ENCODE peak calls at places on chromosomes 2 and 18, in seven cellular contexts. One of them, this sample, is unnamed.

GRCh38 chr2:239507576-239508258 is 106.9 kb upstream of the HDAC4 start:
- DNase-seq in heart left ventricle: no peak
- DNase-seq in uterus: no peak
- DNase-seq in Peyer's patch: no peak
- DNase-seq in body of pancreas: no peak
- DNase-seq in sigmoid colon: no peak
- DNase-seq in IMR-90: no peak
- DNase-seq in this sample: no peak

GRCh38 chr2:173496746-173497145 is 142.1 kb downstream of the CDCA7 start:
- DNase-seq in heart left ventricle: no peak
- DNase-seq in uterus: no peak
- DNase-seq in Peyer's patch: no peak
- DNase-seq in body of pancreas: no peak
- DNase-seq in sigmoid colon: no peak
- DNase-seq in IMR-90: peak; percentile 53
- DNase-seq in this sample: no peak

GRCh38 chr2:53230691-53231090 is 536.9 kb upstream of the CHAC2 start:
- DNase-seq in heart left ventricle: no peak
- DNase-seq in uterus: no peak
- DNase-seq in Peyer's patch: no peak
- DNase-seq in body of pancreas: no peak
- DNase-seq in sigmoid colon: no peak
- DNase-seq in IMR-90: no peak
- DNase-seq in this sample: no peak

GRCh38 chr18:9343577-9343976 is 9.0 kb downstream of the TWSG1 start:
- DNase-seq in heart left ventricle: no peak
- DNase-seq in uterus: no peak
- DNase-seq in Peyer's patch: no peak
- DNase-seq in body of pancreas: no peak
- DNase-seq in sigmoid colon: no peak
- DNase-seq in IMR-90: no peak
- DNase-seq in this sample: no peak

GRCh38 chr2:85864654-85865053 is 24.1 kb downstream of the ST3GAL5 start:
- DNase-seq in heart left ventricle: no peak
- DNase-seq in uterus: no peak
- DNase-seq in Peyer's patch: no peak
- DNase-seq in body of pancreas: no peak
- DNase-seq in sigmoid colon: no peak
- DNase-seq in IMR-90: no peak
- DNase-seq in this sample: no peak

GRCh38 chr18:79068946-79069791 is at the start of gene ATP9B:
- DNase-seq in heart left ventricle: peak; percentile 97
- DNase-seq in uterus: peak; percentile 97
- DNase-seq in Peyer's patch: peak; percentile 95
- DNase-seq in body of pancreas: peak; percentile 95
- DNase-seq in sigmoid colon: peak; percentile 99
- DNase-seq in IMR-90: peak; percentile 97
- DNase-seq in this sample: peak; percentile 97

GRCh38 chr2:203681978-203682377 is 24.5 kb upstream of the CD28 start:
- DNase-seq in heart left ventricle: no peak
- DNase-seq in uterus: no peak
- DNase-seq in Peyer's patch: no peak
- DNase-seq in body of pancreas: no peak
- DNase-seq in sigmoid colon: no peak
- DNase-seq in IMR-90: no peak
- DNase-seq in this sample: no peak

GRCh38 chr2:36530983-36531354 is 67.0 kb downstream of the FEZ2 start:
- DNase-seq in heart left ventricle: no peak
- DNase-seq in uterus: no peak
- DNase-seq in Peyer's patch: no peak
- DNase-seq in body of pancreas: no peak
- DNase-seq in sigmoid colon: no peak
- DNase-seq in IMR-90: peak; percentile 57
- DNase-seq in this sample: no peak

GRCh38 chr2:48250474-48250844 is 279.5 kb upstream of the STON1 start:
- DNase-seq in heart left ventricle: no peak
- DNase-seq in uterus: no peak
- DNase-seq in Peyer's patch: no peak
- DNase-seq in body of pancreas: no peak
- DNase-seq in sigmoid colon: no peak
- DNase-seq in IMR-90: no peak
- DNase-seq in this sample: no peak

GRCh38 chr2:109699646-109700045 is 85.5 kb downstream of the SOWAHC start:
- DNase-seq in heart left ventricle: no peak
- DNase-seq in uterus: no peak
- DNase-seq in Peyer's patch: no peak
- DNase-seq in body of pancreas: no peak
- DNase-seq in sigmoid colon: peak; percentile 64
- DNase-seq in IMR-90: no peak
- DNase-seq in this sample: no peak
- TF ChIP-seq POLR2A in heart left ventricle: no peak
- TF ChIP-seq POLR2A in uterus: no peak
- TF ChIP-seq POLR2A in Peyer's patch: peak; percentile 57
- TF ChIP-seq POLR2A in body of pancreas: no peak
- TF ChIP-seq POLR2A in sigmoid colon: no peak
- TF ChIP-seq POLR2A in IMR-90: no peak
- TF ChIP-seq POLR2A in this sample: no peak

DNA sequence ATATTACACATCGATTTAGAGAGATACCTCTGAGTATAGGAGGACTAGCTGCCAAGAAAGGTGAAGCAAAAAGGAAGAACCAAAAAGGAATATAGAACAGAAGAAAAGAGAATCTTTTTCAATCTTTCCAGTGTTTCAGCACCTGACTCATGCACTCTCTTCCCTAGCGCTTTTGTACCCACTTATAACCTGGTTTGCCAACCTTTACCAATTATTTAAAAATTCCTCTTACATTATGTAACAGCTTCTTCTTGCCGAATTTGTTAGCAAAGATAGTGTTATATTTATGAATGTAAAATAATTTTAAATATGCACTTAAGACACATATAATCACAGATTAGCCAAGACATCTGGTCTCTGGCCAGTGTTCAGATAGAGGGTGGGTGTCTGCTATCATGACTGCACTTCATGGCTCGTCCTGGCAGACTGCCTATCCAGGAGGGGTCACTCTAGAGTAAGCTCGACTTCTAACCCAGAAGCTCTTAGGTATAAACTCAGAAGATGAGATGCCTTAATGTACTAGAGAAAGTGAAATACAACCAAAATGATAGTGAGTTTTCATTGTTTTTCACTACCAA is 122.9 kb downstream of the ATAD2B start:
- DNase-seq in heart left ventricle: peak; percentile 49
- DNase-seq in uterus: peak; percentile 45
- DNase-seq in Peyer's patch: no peak
- DNase-seq in body of pancreas: peak; percentile 69
- DNase-seq in sigmoid colon: no peak
- DNase-seq in IMR-90: peak; percentile 53
- DNase-seq in this sample: peak; percentile 32
- TF ChIP-seq CTCF in heart left ventricle: no peak
- TF ChIP-seq CTCF in uterus: no peak
- TF ChIP-seq CTCF in Peyer's patch: no peak
- TF ChIP-seq CTCF in body of pancreas: no peak
- TF ChIP-seq CTCF in sigmoid colon: no peak
- TF ChIP-seq CTCF in IMR-90: peak; percentile 27
- TF ChIP-seq CTCF in this sample: no peak

DNA sequence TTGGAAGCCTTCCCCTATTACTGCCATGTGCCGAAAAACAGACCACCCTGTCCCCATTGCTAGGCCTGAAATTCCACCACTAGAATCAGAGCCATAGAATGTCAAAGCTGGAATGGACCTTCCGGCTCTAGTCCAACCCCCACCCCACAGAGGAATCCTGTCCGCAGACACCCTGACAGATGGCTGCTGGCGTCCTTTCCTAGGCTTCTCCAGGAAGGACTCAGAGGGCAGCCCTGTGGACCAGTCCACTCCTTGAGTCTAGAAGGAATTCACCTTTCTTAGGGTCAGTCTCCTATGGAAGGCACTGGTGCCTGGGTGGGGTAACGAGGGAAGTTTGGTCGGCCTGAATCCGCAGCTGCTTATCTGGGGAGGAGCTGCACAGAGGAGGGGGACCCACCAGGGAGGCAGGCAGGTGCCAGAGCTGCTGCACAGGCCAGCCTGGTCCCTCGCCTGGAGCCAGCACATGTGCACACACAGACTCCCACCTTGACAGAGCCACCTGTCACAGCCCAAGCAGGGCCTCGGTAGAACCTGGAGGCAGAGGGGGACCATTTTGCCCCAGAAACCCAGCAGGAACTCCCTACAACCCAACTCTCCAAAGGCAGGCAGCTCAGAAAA is 2.5 kb downstream of the DNMT3A start:
- DNase-seq in heart left ventricle: peak; percentile 69
- DNase-seq in uterus: no peak
- DNase-seq in Peyer's patch: no peak
- DNase-seq in body of pancreas: no peak
- DNase-seq in sigmoid colon: peak; percentile 75
- DNase-seq in IMR-90: no peak
- DNase-seq in this sample: no peak
- TF ChIP-seq POLR2A in heart left ventricle: no peak
- TF ChIP-seq POLR2A in uterus: no peak
- TF ChIP-seq POLR2A in Peyer's patch: no peak
- TF ChIP-seq POLR2A in body of pancreas: no peak
- TF ChIP-seq POLR2A in sigmoid colon: no peak
- TF ChIP-seq POLR2A in IMR-90: no peak
- TF ChIP-seq POLR2A in this sample: no peak

DNA sequence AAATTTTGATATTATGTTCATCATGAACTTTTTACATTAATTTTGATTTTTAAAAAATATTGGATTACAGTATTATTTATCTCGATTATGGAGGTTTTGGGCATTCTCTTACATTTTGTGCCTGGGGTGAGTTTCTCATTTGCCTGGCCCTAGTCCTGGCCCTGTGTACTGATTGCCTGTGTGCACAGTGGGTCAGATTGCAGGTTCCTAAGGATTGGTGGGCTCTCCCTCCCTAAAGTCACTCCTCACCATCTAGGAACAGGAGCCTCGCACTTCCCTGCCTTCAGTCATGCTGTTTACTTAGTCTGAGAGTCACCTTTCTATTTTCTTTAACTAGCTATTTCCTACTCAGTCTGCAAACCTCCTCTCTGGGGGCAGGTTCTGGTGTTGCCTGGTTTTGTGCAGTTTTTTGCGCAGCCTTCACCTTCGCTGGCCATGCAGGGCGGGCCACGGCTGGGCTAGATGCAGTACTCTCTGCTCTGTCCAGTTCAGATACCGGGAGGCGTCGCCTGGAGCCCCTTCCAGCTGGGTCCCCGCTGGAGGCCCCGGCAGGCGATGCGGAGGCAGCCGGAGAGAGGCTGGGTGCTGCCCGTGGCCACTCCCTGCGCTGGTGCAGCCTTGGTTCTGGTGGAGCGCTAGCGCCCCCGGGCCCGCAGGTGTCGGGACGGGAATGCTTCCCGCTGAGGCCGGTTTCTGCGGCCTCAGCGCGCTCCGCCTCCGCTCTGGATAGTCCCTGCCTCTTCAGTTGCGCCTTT is 23.3 kb upstream of the MC5R start:
- DNase-seq in heart left ventricle: peak; percentile 76
- DNase-seq in uterus: no peak
- DNase-seq in Peyer's patch: no peak
- DNase-seq in body of pancreas: peak; percentile 73
- DNase-seq in sigmoid colon: peak; percentile 71
- DNase-seq in IMR-90: peak; percentile 18
- DNase-seq in this sample: peak; percentile 57
- TF ChIP-seq CTCF in heart left ventricle: peak; percentile 62
- TF ChIP-seq CTCF in uterus: peak; percentile 44
- TF ChIP-seq CTCF in Peyer's patch: no peak
- TF ChIP-seq CTCF in body of pancreas: peak; percentile 19
- TF ChIP-seq CTCF in sigmoid colon: no peak
- TF ChIP-seq CTCF in IMR-90: peak; percentile 34
- TF ChIP-seq CTCF in this sample: peak; percentile 46

GRCh38 chr18:76494181-76494540 is 881 bp downstream of the ZNF516 start:
- DNase-seq in heart left ventricle: no peak
- DNase-seq in uterus: peak; percentile 73
- DNase-seq in Peyer's patch: peak; percentile 29
- DNase-seq in body of pancreas: peak; percentile 42
- DNase-seq in sigmoid colon: no peak
- DNase-seq in IMR-90: peak; percentile 43
- DNase-seq in this sample: peak; percentile 53

GRCh38 chr18:76496200-76496890 is 1.3 kb upstream of the ZNF516 start:
- DNase-seq in heart left ventricle: peak; percentile 73
- DNase-seq in uterus: peak; percentile 89
- DNase-seq in Peyer's patch: peak; percentile 33
- DNase-seq in body of pancreas: peak; percentile 64
- DNase-seq in sigmoid colon: peak; percentile 90
- DNase-seq in IMR-90: peak; percentile 74
- DNase-seq in this sample: peak; percentile 81

GRCh38 chr18:76493213-76494107 is 1.6 kb downstream of the ZNF516 start:
- DNase-seq in heart left ventricle: no peak
- DNase-seq in uterus: peak; percentile 69
- DNase-seq in Peyer's patch: no peak
- DNase-seq in body of pancreas: peak; percentile 40
- DNase-seq in sigmoid colon: no peak
- DNase-seq in IMR-90: peak; percentile 72
- DNase-seq in this sample: peak; percentile 54

GRCh38 chr18:76494541-76495403 is at the start of gene ZNF516:
- DNase-seq in heart left ventricle: no peak
- DNase-seq in uterus: peak; percentile 68
- DNase-seq in Peyer's patch: no peak
- DNase-seq in body of pancreas: peak; percentile 60
- DNase-seq in sigmoid colon: no peak
- DNase-seq in IMR-90: peak; percentile 34
- DNase-seq in this sample: peak; percentile 62

DNA sequence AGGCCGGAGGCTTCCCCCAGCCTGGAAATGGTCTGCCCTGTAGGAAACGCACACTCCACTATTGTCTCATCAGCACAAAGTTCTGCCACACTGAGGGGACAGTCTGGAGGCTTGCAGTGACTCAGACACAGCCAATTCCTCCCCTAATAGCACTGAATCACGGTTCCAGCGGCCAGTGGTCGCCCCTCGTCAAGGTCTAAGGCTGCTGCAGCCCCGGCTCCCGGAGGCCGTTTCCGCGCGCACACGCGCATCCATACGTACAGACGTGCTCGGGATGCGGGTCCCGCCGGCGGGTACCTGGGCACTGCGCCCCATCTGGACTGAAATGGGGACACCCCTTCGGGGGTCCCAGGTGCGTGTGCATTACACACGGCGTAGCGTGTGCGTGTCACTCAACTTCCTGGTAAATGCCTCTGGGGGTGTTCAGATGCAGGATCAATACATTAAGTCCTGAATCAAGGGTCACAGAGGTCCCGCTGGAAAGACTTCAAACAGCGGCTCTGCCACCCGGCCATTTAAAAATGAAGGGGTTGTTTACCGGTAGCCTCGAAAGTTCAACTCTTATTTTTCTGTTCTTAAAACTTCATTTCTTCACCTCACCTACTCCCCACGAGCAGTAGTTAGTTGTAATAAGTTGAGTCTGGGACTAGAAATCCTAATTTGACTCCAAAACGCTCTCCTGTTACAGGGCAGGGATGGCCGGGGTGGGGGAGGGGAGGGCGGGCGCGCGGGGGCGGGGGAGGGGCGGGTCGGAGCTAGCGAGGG is 575 bp upstream of the ZNF516 start:
- DNase-seq in heart left ventricle: no peak
- DNase-seq in uterus: peak; percentile 59
- DNase-seq in Peyer's patch: no peak
- DNase-seq in body of pancreas: peak; percentile 36
- DNase-seq in sigmoid colon: peak; percentile 77
- DNase-seq in IMR-90: peak; percentile 65
- DNase-seq in this sample: peak; percentile 81
- TF ChIP-seq POLR2A in heart left ventricle: no peak
- TF ChIP-seq POLR2A in uterus: peak; percentile 54
- TF ChIP-seq POLR2A in Peyer's patch: peak; percentile 44
- TF ChIP-seq POLR2A in body of pancreas: peak; percentile 68
- TF ChIP-seq POLR2A in sigmoid colon: peak; percentile 40
- TF ChIP-seq POLR2A in IMR-90: peak; percentile 67
- TF ChIP-seq POLR2A in this sample: peak; percentile 73

GRCh38 chr2:157751462-157752058 is 122.9 kb upstream of the ACVR1C start:
- DNase-seq in heart left ventricle: peak; percentile 44
- DNase-seq in uterus: no peak
- DNase-seq in Peyer's patch: no peak
- DNase-seq in body of pancreas: peak; percentile 76
- DNase-seq in sigmoid colon: no peak
- DNase-seq in IMR-90: peak; percentile 57
- DNase-seq in this sample: no peak
- TF ChIP-seq CTCF in heart left ventricle: no peak
- TF ChIP-seq CTCF in uterus: no peak
- TF ChIP-seq CTCF in Peyer's patch: no peak
- TF ChIP-seq CTCF in body of pancreas: no peak
- TF ChIP-seq CTCF in sigmoid colon: no peak
- TF ChIP-seq CTCF in IMR-90: no peak
- TF ChIP-seq CTCF in this sample: no peak

This sample was measured in adrenal gland.